ENCODE peak calls at places on chromosomes 11 and 22, in ten cellular contexts. T is esophagus squamous epithelium, C is HFF-Myc, Z is fibroblast of pulmonary artery, I is IMR-90, G is suprapubic skin, S is AG04450, U is A549, B is OCI-LY7, P is K562. A is an unnamed sample.

GRCh38 chr11:75431533-75432525 is 1.2 kb downstream of the KLHL35 start:
- DNase-seq in T (no peak), C (no peak), Z (no peak), I (no peak), G (no peak), S (no peak), U (no peak), B (no peak), P (peak), A (no peak)

GRCh38 chr22:44589831-44590230 is 91.8 kb upstream of the RTL6 start:
- DNase-seq in T (no peak), C (no peak), Z (no peak), I (no peak), G (peak), S (no peak), U (no peak), B (no peak), P (no peak), A (no peak)

GRCh38 chr11:120694706-120695105 is 183.2 kb downstream of the GRIK4 start:
- DNase-seq in T (no peak), C (no peak), Z (no peak), I (no peak), G (no peak), S (no peak), U (no peak), B (no peak), P (no peak), A (no peak)

GRCh38 chr22:43737150-43737828 is 74.8 kb downstream of the EFCAB6 start:
- DNase-seq in T (no peak), C (no peak), Z (no peak), I (no peak), G (no peak), S (no peak), U (no peak), B (no peak), P (no peak), A (no peak)

GRCh38 chr11:121419839-121420238 is 32.3 kb upstream of the SORL1 start:
- DNase-seq in T (no peak), C (no peak), Z (no peak), I (no peak), G (no peak), S (no peak), U (no peak), B (no peak), P (no peak), A (no peak)

GRCh38 chr22:26846645-26847044 is 189.3 kb downstream of the MIAT start:
- DNase-seq in T (no peak), C (no peak), Z (no peak), I (no peak), G (no peak), S (no peak), U (no peak), B (no peak), P (no peak), A (peak)

GRCh38 chr11:114307524-114308203 is 11.5 kb downstream of the NNMT start:
- DNase-seq in T (no peak), C (peak), Z (peak), I (peak), G (peak), S (no peak), U (no peak), B (no peak), P (no peak), A (peak)

GRCh38 chr11:111718436-111719325 is 47.5 kb downstream of the PPP2R1B start:
- DNase-seq in T (no peak), C (no peak), Z (peak), I (peak), G (no peak), S (no peak), U (no peak), B (no peak), P (no peak), A (no peak)

GRCh38 chr11:17508306-17508705 is 31.7 kb upstream of the ABCC8 start:
- DNase-seq in T (no peak), C (no peak), Z (no peak), I (no peak), G (no peak), S (no peak), U (no peak), B (no peak), P (no peak), A (no peak)

GRCh38 chr11:2175659-2176058 is 4.0 kb upstream of the TH start:
- DNase-seq in T (no peak), C (no peak), Z (peak), I (peak), G (no peak), S (no peak), U (no peak), B (no peak), P (no peak), A (peak)

GRCh38 chr11:36458129-36458918 is 51.7 kb downstream of the TRAF6 start:
- DNase-seq in T (no peak), C (no peak), Z (no peak), I (no peak), G (no peak), S (no peak), U (no peak), B (no peak), P (no peak), A (no peak)

GRCh38 chr22:46107753-46108563 is 42.4 kb upstream of the PPARA start:
- DNase-seq in T (no peak), C (no peak), Z (no peak), I (no peak), G (no peak), S (no peak), U (no peak), B (no peak), P (no peak), A (peak)

DNA sequence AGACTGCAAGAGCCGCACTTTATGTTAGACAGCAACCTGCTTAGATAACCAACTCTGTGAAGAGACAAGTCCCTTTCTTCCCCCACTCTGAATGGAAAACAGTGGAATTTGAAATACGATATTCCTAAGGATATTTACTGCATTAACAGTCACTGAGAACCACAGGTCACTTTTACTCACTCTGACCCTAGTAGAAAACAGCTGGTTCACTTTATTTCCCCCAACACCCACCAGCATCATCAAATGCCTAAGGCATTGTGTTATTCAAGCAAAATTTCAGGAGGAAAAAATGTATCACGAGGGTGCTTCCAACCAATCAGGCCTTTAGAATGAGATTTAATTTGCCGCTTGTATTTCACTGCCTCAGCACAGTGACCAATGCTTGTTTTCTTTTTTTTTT is 1134.1 kb upstream of the CCDC90B start:
- DNase-seq in T (no peak), C (no peak), Z (no peak), I (no peak), G (no peak), S (no peak), U (no peak), B (no peak), P (no peak), A (peak)
- H3K4me3 ChIP-seq in T (no peak), C (no peak), Z (no peak), I (no peak), G (no peak), S (no peak), U (no peak), B (no peak), P (no peak), A (no peak)

GRCh38 chr11:86218125-86219081 is 26.1 kb upstream of the EED start:
- DNase-seq in T (no peak), C (peak), Z (peak), I (peak), G (no peak), S (peak), U (peak), B (peak), P (peak), A (peak)
- TF ChIP-seq CTCF in T (peak), C (peak), Z (peak), I (peak), G (peak), S (peak), U (peak), B (peak), P (peak), A (peak)

DNA sequence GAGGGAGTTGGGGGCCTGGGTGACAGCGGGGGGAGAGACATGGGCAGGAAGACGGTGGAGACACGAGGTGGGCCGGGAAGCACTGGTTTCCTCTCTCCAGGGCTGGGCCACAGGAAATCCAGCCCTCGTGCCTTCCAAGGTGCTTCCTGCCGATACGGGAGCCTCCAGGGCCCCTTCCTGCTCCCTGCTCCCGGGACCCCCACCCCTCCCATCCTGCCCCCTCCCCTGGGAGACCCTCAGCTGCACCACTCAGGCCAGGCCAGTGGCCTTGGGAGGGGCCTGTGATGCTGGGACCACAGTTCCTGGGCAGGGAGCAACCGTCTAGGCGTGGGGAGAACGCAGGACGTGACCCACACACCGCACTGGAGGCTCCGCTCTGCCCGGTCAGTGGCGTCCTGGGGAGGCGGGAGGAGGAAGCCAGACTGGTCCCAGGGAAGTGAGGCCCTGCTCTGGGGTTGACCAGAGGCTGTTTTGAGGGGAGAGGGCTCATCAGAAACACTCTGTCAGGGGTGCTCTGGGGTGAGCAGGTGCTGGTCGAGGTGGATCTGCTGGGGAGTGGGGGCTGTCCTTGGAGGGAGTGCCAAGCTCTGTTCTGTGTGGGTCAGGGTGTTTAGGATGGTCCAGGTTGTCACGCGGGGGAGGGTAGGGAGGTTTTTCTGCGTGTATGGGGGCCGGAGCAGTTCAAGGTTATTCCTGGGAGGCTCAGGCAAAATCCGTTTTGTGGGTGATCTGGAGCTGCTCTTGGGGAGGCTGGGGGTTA is at the start of gene SHANK3:
- DNase-seq in T (no peak), C (no peak), Z (no peak), I (no peak), G (peak), S (no peak), U (no peak), B (no peak), P (no peak), A (no peak)
- H3K4me3 ChIP-seq in T (peak), C (no peak), Z (peak), I (peak), G (peak), S (no peak), U (peak), B (no peak), P (no peak), A (peak)

DNA sequence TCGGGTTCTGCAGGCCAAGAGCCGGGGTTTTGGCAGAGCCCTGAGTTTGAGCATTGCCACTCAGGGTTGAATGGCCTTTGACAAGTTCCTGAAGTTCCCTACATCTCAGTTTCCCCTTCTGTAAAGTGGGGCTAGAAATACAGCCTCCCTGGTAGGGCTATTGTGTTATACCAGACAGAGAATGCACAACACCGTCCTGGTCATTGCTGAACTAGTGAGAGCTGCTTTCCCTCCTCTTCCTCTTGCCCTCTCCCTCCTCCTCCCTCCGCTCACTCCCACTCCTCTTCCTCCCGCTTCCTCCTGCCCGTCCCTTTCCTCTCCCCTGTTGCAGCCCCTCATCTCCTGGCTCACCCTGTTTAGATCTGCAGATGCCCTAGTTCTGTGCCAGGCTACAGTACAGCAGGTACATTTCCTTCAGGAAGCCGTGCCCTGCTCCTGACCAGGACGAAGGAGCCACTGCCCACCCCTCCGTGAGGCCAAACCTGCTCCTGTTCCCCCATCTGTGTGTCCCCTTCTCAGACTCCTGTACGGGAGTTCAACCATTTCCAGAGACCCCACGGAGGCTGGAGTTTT is 91.5 kb upstream of the SHANK2 start:
- DNase-seq in T (no peak), C (no peak), Z (no peak), I (no peak), G (no peak), S (no peak), U (no peak), B (no peak), P (no peak), A (no peak)
- TF ChIP-seq CTCF in T (no peak), C (no peak), Z (no peak), I (no peak), G (no peak), S (no peak), U (peak), B (peak), P (no peak), A (no peak)

DNA sequence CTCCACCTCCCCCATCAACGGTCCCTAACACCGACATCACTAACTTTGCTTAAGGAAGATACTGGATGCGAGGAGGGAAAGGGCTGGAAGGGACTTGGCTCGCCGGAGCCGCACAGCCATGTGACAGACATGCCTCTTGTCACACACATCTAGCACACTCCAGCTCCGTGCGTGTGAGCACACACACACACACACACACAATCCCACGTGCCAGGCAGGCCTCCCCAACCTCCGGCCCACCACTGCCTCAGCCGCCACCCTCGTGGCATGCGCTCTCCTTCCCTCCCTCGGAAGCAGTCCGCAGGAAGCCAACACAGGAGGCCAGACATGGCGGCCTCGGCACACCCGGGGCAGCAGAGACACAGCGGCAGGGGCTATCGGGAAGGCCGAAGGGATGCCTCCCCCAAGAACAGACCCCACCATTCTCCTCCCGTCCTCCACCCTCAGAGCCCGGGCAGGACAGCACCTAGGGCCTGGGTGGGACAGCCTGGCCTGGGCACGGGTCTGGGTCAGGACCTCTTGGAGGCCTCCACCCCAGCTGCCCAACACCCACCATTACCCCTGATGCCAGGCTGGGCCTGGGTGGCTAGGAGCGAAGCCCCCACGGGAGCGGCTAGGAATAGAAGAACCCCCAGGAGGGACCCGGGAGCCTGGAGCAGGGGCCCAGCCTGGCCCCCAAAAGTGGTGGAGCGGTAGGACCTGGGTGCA is 1.0 kb downstream of the MFNG start:
- DNase-seq in T (no peak), C (no peak), Z (no peak), I (no peak), G (no peak), S (no peak), U (no peak), B (peak), P (no peak), A (no peak)
- H3K4me3 ChIP-seq in T (peak), C (no peak), Z (no peak), I (no peak), G (peak), S (no peak), U (no peak), B (peak), P (no peak), A (no peak)

DNA sequence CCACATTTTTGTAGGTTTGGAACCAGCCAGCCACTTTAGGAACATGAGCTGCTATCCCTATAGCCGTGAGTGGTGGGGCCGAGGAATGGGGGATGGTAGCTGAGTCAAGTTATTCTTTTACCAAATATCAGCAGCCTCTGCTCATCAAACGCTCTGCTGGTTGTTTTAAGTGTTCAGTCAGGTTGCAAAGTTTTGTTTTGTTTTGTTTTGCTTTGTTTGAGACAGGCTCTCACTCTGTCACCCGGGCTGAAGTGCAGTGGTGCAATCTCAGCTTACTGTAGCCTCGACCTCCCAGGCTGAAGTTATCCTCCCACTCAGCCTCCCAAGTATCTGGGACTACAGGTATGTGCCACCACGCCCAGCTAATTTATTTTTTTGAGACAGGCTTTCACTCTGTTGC is 14.4 kb downstream of the CABIN1 start:
- DNase-seq in T (no peak), C (no peak), Z (no peak), I (no peak), G (peak), S (no peak), U (no peak), B (no peak), P (no peak), A (no peak)
- TF ChIP-seq CTCF in T (no peak), C (no peak), Z (no peak), I (no peak), G (no peak), S (no peak), U (no peak), B (no peak), P (no peak), A (no peak)

A was measured in AG10803.